ENCODE peak calls at places on chromosome X, in seven cellular contexts. N, G, X, W, I, Q and R are unnamed samples.

GRCh38 chrX:149572743-149573142 is 14.5 kb downstream of the MAGEA9B start:
- DNase-seq in N (no peak), G (no peak), X (no peak), W (no peak), I (no peak), Q (peak; percentile 23), R (no peak)

GRCh38 chrX:108516184-108516583 is 76.5 kb downstream of the COL4A5 start:
- DNase-seq in N (no peak), G (no peak), X (no peak), W (no peak), I (no peak), Q (peak; percentile 75), R (no peak)

GRCh38 chrX:3962511-3963350 is 249.3 kb upstream of the PRKX start:
- DNase-seq in N (no peak), G (peak; percentile 35), X (no peak), W (peak; percentile 31), I (peak; percentile 25), Q (peak; percentile 27), R (no peak)

GRCh38 chrX:69323786-69324720 is 158.8 kb upstream of the PJA1 start:
- DNase-seq in N (no peak), G (no peak), X (no peak), W (peak; percentile 25), I (no peak), Q (no peak), R (no peak)

GRCh38 chrX:17519349-17519748 is 144.3 kb downstream of the NHS start:
- DNase-seq in N (no peak), G (no peak), X (peak; percentile 44), W (no peak), I (no peak), Q (peak; percentile 80), R (peak; percentile 80)

GRCh38 chrX:49257074-49257790 is 7.3 kb downstream of the FOXP3 start:
- DNase-seq in N (no peak), G (no peak), X (no peak), W (no peak), I (no peak), Q (no peak), R (no peak)

GRCh38 chrX:87706134-87706533 is 188.5 kb downstream of the KLHL4 start:
- DNase-seq in N (no peak), G (no peak), X (no peak), W (no peak), I (no peak), Q (no peak), R (no peak)

GRCh38 chrX:147735364-147735763 is 176.4 kb upstream of the FMR1 start:
- DNase-seq in N (no peak), G (no peak), X (no peak), W (no peak), I (no peak), Q (no peak), R (no peak)

GRCh38 chrX:29071525-29071924 is 484.3 kb downstream of the IL1RAPL1 start:
- DNase-seq in N (no peak), G (no peak), X (no peak), W (no peak), I (no peak), Q (peak; percentile 75), R (no peak)

GRCh38 chrX:17830211-17830610 is 30.9 kb downstream of the RAI2 start:
- DNase-seq in N (no peak), G (no peak), X (no peak), W (no peak), I (no peak), Q (no peak), R (no peak)

GRCh38 chrX:15143050-15143824 is 126.6 kb downstream of the ASB9 start:
- DNase-seq in N (peak; percentile 49), G (peak; percentile 57), X (peak; percentile 15), W (peak; percentile 46), I (peak; percentile 61), Q (peak; percentile 50), R (peak; percentile 20)

GRCh38 chrX:110276778-110277177 is 41.1 kb downstream of the AMMECR1 start:
- DNase-seq in N (no peak), G (no peak), X (no peak), W (no peak), I (no peak), Q (no peak), R (no peak)

GRCh38 chrX:7047951-7048350 is 99.6 kb upstream of the STS start:
- DNase-seq in N (no peak), G (no peak), X (no peak), W (no peak), I (no peak), Q (no peak), R (no peak)

GRCh38 chrX:28787206-28787605 is 200.0 kb downstream of the IL1RAPL1 start:
- DNase-seq in N (no peak), G (no peak), X (no peak), W (no peak), I (no peak), Q (peak; percentile 40), R (no peak)

GRCh38 chrX:101668143-101668542 is 8.5 kb upstream of the ARMCX2 start:
- DNase-seq in N (no peak), G (no peak), X (no peak), W (no peak), I (no peak), Q (no peak), R (no peak)

GRCh38 chrX:136353519-136354095 is 52.8 kb downstream of the ADGRG4 start:
- DNase-seq in N (no peak), G (no peak), X (no peak), W (no peak), I (no peak), Q (no peak), R (no peak)

GRCh38 chrX:123818243-123818642 is 41.6 kb upstream of the XIAP start:
- DNase-seq in N (no peak), G (no peak), X (no peak), W (no peak), I (no peak), Q (peak; percentile 48), R (no peak)

GRCh38 chrX:86148024-86148511 is at the start of gene DACH2:
- DNase-seq in N (peak; percentile 25), G (peak; percentile 9), X (peak; percentile 55), W (peak; percentile 90), I (no peak), Q (peak; percentile 16), R (peak; percentile 74)

GRCh38 chrX:117771384-117771783 is 345.2 kb downstream of the KLHL13 start:
- DNase-seq in N (no peak), G (no peak), X (no peak), W (no peak), I (no peak), Q (no peak), R (no peak)

GRCh38 chrX:150361777-150362351 is 1.3 kb upstream of the MAMLD1 start:
- DNase-seq in N (no peak), G (no peak), X (no peak), W (peak; percentile 22), I (peak; percentile 34), Q (peak; percentile 12), R (peak; percentile 66)

GRCh38 chrX:74419861-74420193 is 1.5 kb upstream of the SLC16A2 start:
- DNase-seq in N (no peak), G (no peak), X (no peak), W (no peak), I (peak; percentile 32), Q (no peak), R (no peak)